ENCODE peak calls at places on chromosomes 2 and 18, in eight cellular contexts. One of them, this sample, is unnamed.
A peak's percentile ranks its signal among the peaks of the same experiment; 100 is the strongest.

GRCh38 chr2:127638361-127639110 is 7.4 kb upstream of the GPR17 start:
- DNase-seq in uterus: no peak
- DNase-seq in left ventricle myocardium inferior: no peak
- DNase-seq in fibroblast of lung: no peak
- DNase-seq in ovary: no peak
- DNase-seq in mammary epithelial cell: no peak
- DNase-seq in right lobe of liver: no peak
- DNase-seq in cardiac muscle cell: no peak
- DNase-seq in this sample: no peak

GRCh38 chr2:101307950-101308431 is 510 bp downstream of the RNF149 start:
- DNase-seq in cardiac muscle cell: peak; percentile 41
- DNase-seq in mammary epithelial cell: peak; percentile 37
- DNase-seq in fibroblast of lung: peak; percentile 14
- DNase-seq in left ventricle myocardium inferior: no peak
- DNase-seq in right lobe of liver: peak; percentile 57
- DNase-seq in ovary: peak; percentile 28
- DNase-seq in uterus: peak; percentile 33
- DNase-seq in this sample: no peak

GRCh38 chr2:175180701-175181103 is 808 bp downstream of the ATP5MC3 start:
- DNase-seq in ovary: peak; percentile 20
- DNase-seq in left ventricle myocardium inferior: peak; percentile 35
- DNase-seq in uterus: peak; percentile 26
- DNase-seq in cardiac muscle cell: peak; percentile 55
- DNase-seq in right lobe of liver: peak; percentile 58
- DNase-seq in fibroblast of lung: peak; percentile 53
- DNase-seq in mammary epithelial cell: peak; percentile 65
- DNase-seq in this sample: no peak

GRCh38 chr2:117958186-117958585 is 55.7 kb downstream of the CCDC93 start:
- DNase-seq in uterus: no peak
- DNase-seq in ovary: no peak
- DNase-seq in left ventricle myocardium inferior: no peak
- DNase-seq in cardiac muscle cell: no peak
- DNase-seq in mammary epithelial cell: peak; percentile 70
- DNase-seq in right lobe of liver: no peak
- DNase-seq in fibroblast of lung: peak; percentile 63
- DNase-seq in this sample: no peak

GRCh38 chr18:32998921-32999320 is 226.1 kb upstream of the KLHL14 start:
- DNase-seq in ovary: no peak
- DNase-seq in mammary epithelial cell: no peak
- DNase-seq in fibroblast of lung: no peak
- DNase-seq in left ventricle myocardium inferior: no peak
- DNase-seq in cardiac muscle cell: no peak
- DNase-seq in right lobe of liver: no peak
- DNase-seq in uterus: no peak
- DNase-seq in this sample: no peak

GRCh38 chr2:69955029-69955428 is 6.4 kb downstream of the ASPRV1 start:
- DNase-seq in mammary epithelial cell: peak; percentile 59
- DNase-seq in right lobe of liver: no peak
- DNase-seq in fibroblast of lung: no peak
- DNase-seq in cardiac muscle cell: no peak
- DNase-seq in left ventricle myocardium inferior: no peak
- DNase-seq in uterus: no peak
- DNase-seq in ovary: no peak
- DNase-seq in this sample: no peak

GRCh38 chr2:207184348-207184747 is 18.6 kb upstream of the KLF7 start:
- DNase-seq in uterus: no peak
- DNase-seq in left ventricle myocardium inferior: no peak
- DNase-seq in ovary: no peak
- DNase-seq in fibroblast of lung: peak; percentile 48
- DNase-seq in cardiac muscle cell: no peak
- DNase-seq in right lobe of liver: no peak
- DNase-seq in mammary epithelial cell: peak; percentile 40
- DNase-seq in this sample: no peak

GRCh38 chr2:1253608-1254007 is 159.7 kb upstream of the TPO start:
- DNase-seq in fibroblast of lung: no peak
- DNase-seq in uterus: no peak
- DNase-seq in right lobe of liver: no peak
- DNase-seq in left ventricle myocardium inferior: no peak
- DNase-seq in mammary epithelial cell: no peak
- DNase-seq in ovary: no peak
- DNase-seq in cardiac muscle cell: no peak
- DNase-seq in this sample: no peak

GRCh38 chr2:52117299-52117698 is 1085.4 kb upstream of the NRXN1 start:
- DNase-seq in right lobe of liver: no peak
- DNase-seq in left ventricle myocardium inferior: no peak
- DNase-seq in mammary epithelial cell: peak; percentile 9
- DNase-seq in fibroblast of lung: peak; percentile 81
- DNase-seq in uterus: no peak
- DNase-seq in cardiac muscle cell: no peak
- DNase-seq in ovary: no peak
- DNase-seq in this sample: no peak

GRCh38 chr18:26103579-26103978 is 13.2 kb upstream of the SS18 start:
- DNase-seq in uterus: no peak
- DNase-seq in right lobe of liver: no peak
- DNase-seq in cardiac muscle cell: no peak
- DNase-seq in fibroblast of lung: no peak
- DNase-seq in ovary: no peak
- DNase-seq in left ventricle myocardium inferior: no peak
- DNase-seq in mammary epithelial cell: no peak
- DNase-seq in this sample: no peak

GRCh38 chr2:48016620-48017019 is 110.3 kb upstream of the FBXO11 start:
- DNase-seq in right lobe of liver: no peak
- DNase-seq in ovary: no peak
- DNase-seq in fibroblast of lung: no peak
- DNase-seq in mammary epithelial cell: no peak
- DNase-seq in left ventricle myocardium inferior: no peak
- DNase-seq in uterus: no peak
- DNase-seq in cardiac muscle cell: no peak
- DNase-seq in this sample: no peak

GRCh38 chr2:120013569-120014223 is 819 bp downstream of the EPB41L5 start:
- DNase-seq in right lobe of liver: no peak
- DNase-seq in fibroblast of lung: no peak
- DNase-seq in mammary epithelial cell: peak; percentile 3
- DNase-seq in left ventricle myocardium inferior: peak; percentile 29
- DNase-seq in cardiac muscle cell: peak; percentile 48
- DNase-seq in ovary: no peak
- DNase-seq in uterus: no peak
- DNase-seq in this sample: no peak

GRCh38 chr2:71742953-71743601 is 289.7 kb downstream of the DYSF start:
- DNase-seq in mammary epithelial cell: peak; percentile 80
- DNase-seq in left ventricle myocardium inferior: peak; percentile 65
- DNase-seq in cardiac muscle cell: no peak
- DNase-seq in ovary: no peak
- DNase-seq in right lobe of liver: no peak
- DNase-seq in uterus: peak; percentile 64
- DNase-seq in fibroblast of lung: peak; percentile 88
- DNase-seq in this sample: peak; percentile 53

GRCh38 chr2:47265158-47265557 is 110.0 kb upstream of the STPG4 start:
- DNase-seq in ovary: no peak
- DNase-seq in uterus: no peak
- DNase-seq in cardiac muscle cell: no peak
- DNase-seq in right lobe of liver: no peak
- DNase-seq in fibroblast of lung: no peak
- DNase-seq in mammary epithelial cell: no peak
- DNase-seq in left ventricle myocardium inferior: no peak
- DNase-seq in this sample: no peak

GRCh38 chr2:211837706-211838105 is 700.9 kb downstream of the ERBB4 start:
- DNase-seq in cardiac muscle cell: no peak
- DNase-seq in right lobe of liver: no peak
- DNase-seq in mammary epithelial cell: peak; percentile 19
- DNase-seq in ovary: no peak
- DNase-seq in left ventricle myocardium inferior: no peak
- DNase-seq in uterus: no peak
- DNase-seq in fibroblast of lung: no peak
- DNase-seq in this sample: no peak

GRCh38 chr2:11124760-11125068 is 30.6 kb upstream of the SLC66A3 start:
- DNase-seq in mammary epithelial cell: no peak
- DNase-seq in fibroblast of lung: no peak
- DNase-seq in right lobe of liver: no peak
- DNase-seq in uterus: no peak
- DNase-seq in left ventricle myocardium inferior: no peak
- DNase-seq in ovary: no peak
- DNase-seq in cardiac muscle cell: no peak
- DNase-seq in this sample: no peak

GRCh38 chr2:107303964-107304363 is 418.0 kb upstream of the ST6GAL2 start:
- DNase-seq in cardiac muscle cell: no peak
- DNase-seq in fibroblast of lung: no peak
- DNase-seq in right lobe of liver: no peak
- DNase-seq in ovary: no peak
- DNase-seq in uterus: no peak
- DNase-seq in left ventricle myocardium inferior: no peak
- DNase-seq in mammary epithelial cell: no peak
- DNase-seq in this sample: no peak

GRCh38 chr2:237603718-237604362 is 13.3 kb upstream of the RAB17 start:
- DNase-seq in cardiac muscle cell: no peak
- DNase-seq in left ventricle myocardium inferior: no peak
- DNase-seq in mammary epithelial cell: no peak
- DNase-seq in fibroblast of lung: peak; percentile 46
- DNase-seq in right lobe of liver: no peak
- DNase-seq in uterus: no peak
- DNase-seq in ovary: no peak
- DNase-seq in this sample: no peak

GRCh38 chr2:168666339-168666738 is 136.1 kb upstream of the NOSTRIN start:
- DNase-seq in mammary epithelial cell: peak; percentile 77
- DNase-seq in uterus: no peak
- DNase-seq in right lobe of liver: no peak
- DNase-seq in ovary: no peak
- DNase-seq in fibroblast of lung: peak; percentile 28
- DNase-seq in left ventricle myocardium inferior: no peak
- DNase-seq in cardiac muscle cell: no peak
- DNase-seq in this sample: peak; percentile 70

GRCh38 chr2:181683518-181684453 is 3.5 kb upstream of the NEUROD1 start:
- DNase-seq in mammary epithelial cell: peak; percentile 32
- DNase-seq in uterus: no peak
- DNase-seq in cardiac muscle cell: peak; percentile 5
- DNase-seq in ovary: no peak
- DNase-seq in left ventricle myocardium inferior: no peak
- DNase-seq in fibroblast of lung: no peak
- DNase-seq in right lobe of liver: no peak
- DNase-seq in this sample: no peak

GRCh38 chr2:46913471-46914381 is 1.9 kb downstream of the MCFD2 start:
- DNase-seq in uterus: no peak
- DNase-seq in ovary: peak; percentile 23
- DNase-seq in mammary epithelial cell: peak; percentile 82
- DNase-seq in fibroblast of lung: peak; percentile 53
- DNase-seq in cardiac muscle cell: no peak
- DNase-seq in left ventricle myocardium inferior: no peak
- DNase-seq in right lobe of liver: peak; percentile 57
- DNase-seq in this sample: no peak

GRCh38 chr2:237441605-237442004 is 27.6 kb upstream of the COL6A3 start:
- DNase-seq in cardiac muscle cell: no peak
- DNase-seq in uterus: peak; percentile 66
- DNase-seq in ovary: peak; percentile 57
- DNase-seq in left ventricle myocardium inferior: no peak
- DNase-seq in fibroblast of lung: peak; percentile 88
- DNase-seq in mammary epithelial cell: no peak
- DNase-seq in right lobe of liver: no peak
- DNase-seq in this sample: no peak

GRCh38 chr18:63528863-63529492 is 13.2 kb upstream of the SERPINB12 start:
- DNase-seq in mammary epithelial cell: no peak
- DNase-seq in cardiac muscle cell: no peak
- DNase-seq in fibroblast of lung: no peak
- DNase-seq in right lobe of liver: no peak
- DNase-seq in left ventricle myocardium inferior: no peak
- DNase-seq in ovary: no peak
- DNase-seq in uterus: no peak
- DNase-seq in this sample: no peak

GRCh38 chr18:38115201-38115600 is 549.6 kb upstream of the CELF4 start:
- DNase-seq in uterus: no peak
- DNase-seq in ovary: no peak
- DNase-seq in mammary epithelial cell: no peak
- DNase-seq in cardiac muscle cell: no peak
- DNase-seq in left ventricle myocardium inferior: no peak
- DNase-seq in fibroblast of lung: no peak
- DNase-seq in right lobe of liver: no peak
- DNase-seq in this sample: no peak

GRCh38 chr2:45984366-45984765 is 312.8 kb upstream of the EPAS1 start:
- DNase-seq in ovary: no peak
- DNase-seq in left ventricle myocardium inferior: no peak
- DNase-seq in cardiac muscle cell: no peak
- DNase-seq in uterus: no peak
- DNase-seq in mammary epithelial cell: no peak
- DNase-seq in right lobe of liver: no peak
- DNase-seq in fibroblast of lung: no peak
- DNase-seq in this sample: no peak

GRCh38 chr2:130882111-130882510 is 45.4 kb downstream of the ARHGEF4 start:
- DNase-seq in uterus: no peak
- DNase-seq in fibroblast of lung: no peak
- DNase-seq in ovary: no peak
- DNase-seq in cardiac muscle cell: no peak
- DNase-seq in mammary epithelial cell: peak; percentile 76
- DNase-seq in right lobe of liver: no peak
- DNase-seq in left ventricle myocardium inferior: no peak
- DNase-seq in this sample: peak; percentile 78
- H3K4me1 ChIP-seq in uterus: no peaks in the 10 kb centered on the region
- H3K4me1 ChIP-seq in fibroblast of lung: no peaks in the 10 kb centered on the region
- H3K4me1 ChIP-seq in ovary: no peaks in the 10 kb centered on the region
- H3K4me1 ChIP-seq in cardiac muscle cell: no peaks in the 10 kb centered on the region
- H3K4me1 ChIP-seq in mammary epithelial cell: peaks cover 42% of the 10 kb centered on the region
- H3K4me1 ChIP-seq in right lobe of liver: no peaks in the 10 kb centered on the region
- H3K4me1 ChIP-seq in left ventricle myocardium inferior: no peaks in the 10 kb centered on the region
- H3K4me1 ChIP-seq in this sample: peaks cover 52% of the 10 kb centered on the region

GRCh38 chr18:66211693-66212195 is 392.1 kb downstream of the CDH19 start:
- DNase-seq in ovary: no peak
- DNase-seq in right lobe of liver: no peak
- DNase-seq in left ventricle myocardium inferior: no peak
- DNase-seq in mammary epithelial cell: no peak
- DNase-seq in fibroblast of lung: no peak
- DNase-seq in uterus: no peak
- DNase-seq in cardiac muscle cell: no peak
- DNase-seq in this sample: no peak
- TF ChIP-seq CTCF in ovary: no peak
- TF ChIP-seq CTCF in right lobe of liver: no peak
- TF ChIP-seq CTCF in left ventricle myocardium inferior: no peak
- TF ChIP-seq CTCF in mammary epithelial cell: no peak
- TF ChIP-seq CTCF in fibroblast of lung: no peak
- TF ChIP-seq CTCF in uterus: no peak
- TF ChIP-seq CTCF in cardiac muscle cell: no peak
- TF ChIP-seq CTCF in this sample: no peak

GRCh38 chr2:206079699-206080465 is 6.1 kb downstream of the INO80D start:
- DNase-seq in ovary: no peak
- DNase-seq in right lobe of liver: no peak
- DNase-seq in left ventricle myocardium inferior: no peak
- DNase-seq in fibroblast of lung: no peak
- DNase-seq in mammary epithelial cell: no peak
- DNase-seq in cardiac muscle cell: no peak
- DNase-seq in uterus: no peak
- DNase-seq in this sample: no peak
- H3K27ac ChIP-seq in ovary: no peak overlapping the region
- H3K27ac ChIP-seq in right lobe of liver: no peak overlapping the region
- H3K27ac ChIP-seq in left ventricle myocardium inferior: no peak overlapping the region
- H3K27ac ChIP-seq in fibroblast of lung: no peak overlapping the region
- H3K27ac ChIP-seq in mammary epithelial cell: no peak overlapping the region
- H3K27ac ChIP-seq in cardiac muscle cell: peak overlapping the region; percentile 47
- H3K27ac ChIP-seq in uterus: no peak overlapping the region
- H3K27ac ChIP-seq in this sample: no peak overlapping the region

DNA sequence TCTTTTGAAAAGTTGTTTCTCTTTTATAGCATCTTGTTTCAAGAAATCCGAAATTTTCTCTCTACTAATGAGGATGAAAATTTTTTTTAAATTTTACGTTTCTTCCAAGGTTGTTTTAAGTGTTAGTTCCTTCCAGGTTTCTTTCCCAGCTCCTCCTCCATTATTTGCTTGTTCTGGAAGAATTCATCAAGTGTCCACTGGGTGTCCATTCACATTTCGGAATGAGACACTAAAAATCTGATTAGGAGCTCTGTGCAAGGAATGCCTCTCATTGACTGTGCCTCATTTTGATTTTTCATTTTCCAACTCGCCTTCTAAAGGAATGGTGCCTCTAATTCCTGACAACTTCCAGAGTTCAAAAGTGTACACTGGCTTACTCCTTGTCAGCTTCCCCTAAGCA is 6.1 kb downstream of the SP100 start:
- DNase-seq in left ventricle myocardium inferior: no peak
- DNase-seq in right lobe of liver: no peak
- DNase-seq in ovary: no peak
- DNase-seq in cardiac muscle cell: no peak
- DNase-seq in uterus: no peak
- DNase-seq in mammary epithelial cell: no peak
- DNase-seq in fibroblast of lung: no peak
- DNase-seq in this sample: no peak
- H3K4me1 ChIP-seq in left ventricle myocardium inferior: peaks cover 99% of the 10 kb centered on the region
- H3K4me1 ChIP-seq in right lobe of liver: no peaks in the 10 kb centered on the region
- H3K4me1 ChIP-seq in ovary: peaks cover 15% of the 10 kb centered on the region
- H3K4me1 ChIP-seq in cardiac muscle cell: no peaks in the 10 kb centered on the region
- H3K4me1 ChIP-seq in uterus: no peaks in the 10 kb centered on the region
- H3K4me1 ChIP-seq in mammary epithelial cell: peaks cover 17% of the 10 kb centered on the region
- H3K4me1 ChIP-seq in fibroblast of lung: peaks cover 7% of the 10 kb centered on the region
- H3K4me1 ChIP-seq in this sample: peaks cover 27% of the 10 kb centered on the region

This sample was measured in foreskin keratinocyte.